ENCODE peak calls at places on chromosomes 3 and 15, in six cellular contexts. M, A, R, D, P and H are unnamed samples.

GRCh38 chr3:169759256-169759655 is 5.6 kb downstream of the TERC start:
- DNase-seq in D (peak), M (no peak), P (no peak), A (no peak), R (no peak), H (no peak)

GRCh38 chr3:189967254-189967865 is 153.3 kb downstream of the P3H2 start:
- DNase-seq in R (peak), M (peak), P (no peak), D (peak), A (peak), H (no peak)

GRCh38 chr15:57655809-57656208 is 50.7 kb upstream of the POLR2M start:
- DNase-seq in A (no peak), D (no peak), P (no peak), M (no peak), R (no peak), H (no peak)

GRCh38 chr3:194540268-194540937 is 53.6 kb upstream of the ATP13A3 start:
- DNase-seq in P (no peak), M (no peak), A (no peak), D (peak), R (no peak), H (no peak)

GRCh38 chr3:153734777-153735551 is 386.2 kb upstream of the ARHGEF26 start:
- DNase-seq in P (no peak), A (no peak), M (no peak), R (no peak), D (peak), H (no peak)

GRCh38 chr15:62519900-62520299 is 354.8 kb upstream of the C2CD4B start:
- DNase-seq in R (no peak), A (no peak), P (no peak), D (no peak), M (no peak), H (no peak)

GRCh38 chr3:143302638-143303171 is 183.1 kb downstream of the CHST2 start:
- DNase-seq in P (no peak), A (peak), M (no peak), R (peak), D (peak), H (no peak)

GRCh38 chr3:161503271-161503670 is 6.7 kb downstream of the OTOL1 start:
- DNase-seq in P (no peak), A (no peak), M (no peak), R (no peak), D (no peak), H (no peak)

GRCh38 chr3:354433-354832 is 157.9 kb downstream of the CHL1 start:
- DNase-seq in P (no peak), D (peak), A (peak), R (peak), M (peak), H (peak)

GRCh38 chr15:67808821-67809220 is 16.5 kb upstream of the SKOR1 start:
- DNase-seq in A (no peak), P (no peak), R (no peak), D (no peak), M (no peak), H (no peak)

GRCh38 chr3:66362541-66362941 is 138.3 kb downstream of the LRIG1 start:
- DNase-seq in D (peak), M (no peak), A (peak), P (no peak), R (peak), H (no peak)

GRCh38 chr15:99181544-99181943 is 67.8 kb downstream of the TTC23 start:
- DNase-seq in P (no peak), R (no peak), A (peak), D (peak), M (no peak), H (no peak)

GRCh38 chr15:77749998-77750540 is 117.4 kb upstream of the LINGO1 start:
- DNase-seq in A (no peak), D (no peak), R (no peak), P (no peak), M (no peak), H (no peak)

GRCh38 chr3:138461246-138461645 is 26.8 kb downstream of the ESYT3 start:
- DNase-seq in A (no peak), P (no peak), M (no peak), R (no peak), D (no peak), H (no peak)

GRCh38 chr3:72597756-72598195 is 250.5 kb downstream of the SHQ1 start:
- DNase-seq in R (no peak), A (peak), P (no peak), D (peak), M (no peak), H (no peak)

GRCh38 chr3:126373682-126374601 is 16.7 kb upstream of the KLF15 start:
- DNase-seq in A (no peak), R (no peak), M (no peak), P (no peak), D (peak), H (no peak)

GRCh38 chr3:88195951-88196434 is 46.2 kb downstream of the C3orf38 start:
- DNase-seq in R (peak), P (no peak), M (no peak), D (peak), A (peak), H (no peak)

GRCh38 chr3:65042675-65043074 is 354.9 kb upstream of the ADAMTS9 start:
- DNase-seq in P (no peak), D (no peak), A (no peak), M (no peak), R (no peak), H (no peak)

GRCh38 chr3:127136706-127137105 is 56.2 kb upstream of the PRR23E start:
- DNase-seq in A (no peak), D (no peak), P (no peak), M (no peak), R (no peak), H (no peak)

GRCh38 chr3:52430416-52430810 is 14.5 kb downstream of the SEMA3G start:
- DNase-seq in A (no peak), P (no peak), M (no peak), D (no peak), R (no peak), H (no peak)

GRCh38 chr15:47983533-47983932 is 137.3 kb upstream of the SLC24A5 start:
- DNase-seq in D (no peak), A (no peak), R (no peak), M (no peak), P (no peak), H (no peak)

GRCh38 chr3:141722076-141722475 is 16.0 kb upstream of the RNF7 start:
- DNase-seq in M (no peak), D (no peak), A (no peak), P (no peak), R (no peak), H (no peak)

GRCh38 chr3:8761866-8762265 is 7.5 kb downstream of the OXTR start:
- DNase-seq in D (no peak), R (no peak), M (no peak), A (no peak), P (no peak), H (no peak)

GRCh38 chr15:40936709-40937666 is 7.8 kb downstream of the DLL4 start:
- DNase-seq in M (no peak), A (peak), P (no peak), D (no peak), R (no peak), H (no peak)

GRCh38 chr3:128266453-128266852 is 113.2 kb downstream of the EEFSEC start:
- DNase-seq in D (peak), P (no peak), M (no peak), A (no peak), R (no peak), H (no peak)

GRCh38 chr3:43699864-43700263 is 9.1 kb downstream of the ABHD5 start:
- DNase-seq in P (no peak), R (no peak), A (peak), M (no peak), D (no peak), H (peak)

GRCh38 chr3:97821413-97821809 is 400 bp upstream of the CRYBG3 start:
- DNase-seq in M (no peak), D (no peak), A (no peak), R (no peak), P (peak), H (peak)

GRCh38 chr3:111594205-111594604 is 941 bp downstream of the ZBED2 start:
- DNase-seq in A (peak), R (peak), D (peak), P (no peak), M (no peak), H (no peak)

GRCh38 chr3:136350132-136350531 is 100.0 kb downstream of the PCCB start:
- DNase-seq in A (no peak), M (no peak), R (peak), P (no peak), D (peak), H (peak)

GRCh38 chr15:97904196-97904572 is 56.3 kb upstream of the ARRDC4 start:
- DNase-seq in R (no peak), D (peak), M (peak), P (peak), A (peak), H (peak)

GRCh38 chr3:23979569-23979968 is 34.5 kb downstream of the NR1D2 start:
- DNase-seq in D (no peak), M (no peak), A (no peak), P (no peak), R (no peak), H (no peak)

GRCh38 chr15:83248151-83248851 is 36.2 kb downstream of the BNC1 start:
- DNase-seq in P (no peak), A (peak), R (peak), D (peak), M (peak), H (no peak)

GRCh38 chr15:90677807-90678790 is 39.0 kb upstream of the BLM start:
- DNase-seq in R (no peak), D (no peak), A (no peak), M (no peak), P (no peak), H (peak)

GRCh38 chr15:71691700-71692417 is 118.5 kb upstream of the NR2E3 start:
- DNase-seq in P (no peak), D (peak), A (peak), R (peak), M (no peak), H (no peak)

GRCh38 chr15:72231066-72231846 is at the start of gene PKM:
- DNase-seq in A (peak), D (peak), R (peak), P (peak), M (peak), H (peak)

GRCh38 chr3:45795882-45796765 is at the start of gene SLC6A20:
- DNase-seq in D (no peak), R (no peak), M (peak), A (peak), P (peak), H (peak)

DNA sequence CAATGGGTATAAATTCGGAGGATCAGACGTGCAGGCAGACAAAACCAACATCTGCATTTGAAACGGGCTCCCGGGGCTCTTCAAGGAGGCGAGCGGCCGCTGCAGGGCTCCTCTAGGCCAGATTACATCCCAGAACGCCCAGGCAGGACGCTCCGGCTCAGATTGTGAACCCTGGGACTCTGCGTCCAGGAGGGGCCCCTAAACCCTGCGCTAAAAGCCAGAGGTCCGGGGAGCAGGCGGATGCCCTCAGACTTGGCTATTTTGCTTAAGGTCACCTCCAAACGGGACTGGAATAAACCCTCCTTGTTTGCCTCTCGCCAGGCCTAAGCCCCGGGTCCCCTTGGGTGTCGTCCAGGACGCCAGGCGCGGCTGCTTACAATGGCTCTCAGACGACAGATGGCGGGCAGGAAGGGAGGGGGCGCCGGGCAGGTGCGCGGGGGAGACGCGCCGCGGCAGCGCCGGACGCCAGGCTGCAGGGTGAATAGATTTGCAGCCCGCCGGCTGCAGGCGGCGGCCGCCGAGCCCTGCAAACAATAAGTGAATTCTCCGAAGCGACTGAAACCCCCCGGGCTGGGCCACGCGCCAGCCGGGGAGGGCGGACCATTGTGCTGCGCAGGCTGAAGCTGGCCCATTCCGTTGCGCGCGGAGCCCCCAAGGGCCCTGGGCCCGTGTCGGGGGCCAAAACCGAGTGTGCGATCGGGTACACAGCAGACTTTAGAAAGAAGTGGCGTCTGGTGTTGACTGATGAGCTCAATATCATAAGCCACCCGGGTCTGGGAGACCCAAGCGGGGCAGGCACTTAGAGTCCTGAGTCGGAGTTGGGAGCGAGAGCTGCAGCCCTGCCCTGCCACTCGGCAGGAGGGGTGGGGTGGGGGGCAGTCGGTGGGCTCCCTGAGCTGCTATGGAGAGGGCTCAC is 32.3 kb upstream of the AMOTL2 start:
- DNase-seq in P (peak), M (peak), A (peak), R (no peak), D (peak), H (peak)
- H3K27ac ChIP-seq in P (no peak), M (no peak), A (peak), R (no peak), D (no peak), H (no peak)

GRCh38 chr15:84915011-84915958 is 30.8 kb downstream of the SLC28A1 start:
- DNase-seq in M (no peak), D (peak), A (peak), P (peak), R (no peak), H (peak)

GRCh38 chr15:84921121-84921520 is 36.7 kb downstream of the SLC28A1 start:
- DNase-seq in P (no peak), A (no peak), D (no peak), M (no peak), R (no peak), H (no peak)

GRCh38 chr15:84914351-84914750 is 29.9 kb downstream of the SLC28A1 start:
- DNase-seq in A (no peak), P (no peak), M (no peak), R (no peak), D (no peak), H (no peak)

GRCh38 chr15:84917452-84917851 is 33.0 kb downstream of the SLC28A1 start:
- DNase-seq in A (no peak), R (no peak), M (no peak), P (no peak), D (no peak), H (no peak)

DNA sequence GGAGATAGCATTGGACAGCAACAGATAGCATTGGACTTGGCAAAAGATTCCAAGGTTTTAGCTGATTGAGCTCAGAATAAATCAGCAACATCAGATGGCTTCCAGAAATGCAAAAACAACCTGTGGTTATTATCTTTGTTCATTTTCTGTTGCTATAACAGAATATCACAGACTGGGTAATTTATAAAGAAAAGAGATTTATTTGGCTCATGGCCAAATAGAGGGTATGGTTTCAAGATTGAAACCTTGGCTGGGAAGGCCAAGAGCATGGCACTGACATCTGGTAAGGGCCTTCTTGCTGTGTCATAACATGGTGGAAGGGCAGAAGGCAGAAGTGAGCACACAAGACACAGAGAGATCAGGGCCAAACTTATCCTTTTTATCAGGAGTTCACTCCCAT is 34.8 kb downstream of the SLC28A1 start:
- DNase-seq in R (no peak), A (no peak), M (no peak), P (no peak), D (no peak), H (no peak)
- H3K27ac ChIP-seq in R (no peak), A (no peak), M (no peak), P (no peak), D (no peak), H (no peak)

DNA sequence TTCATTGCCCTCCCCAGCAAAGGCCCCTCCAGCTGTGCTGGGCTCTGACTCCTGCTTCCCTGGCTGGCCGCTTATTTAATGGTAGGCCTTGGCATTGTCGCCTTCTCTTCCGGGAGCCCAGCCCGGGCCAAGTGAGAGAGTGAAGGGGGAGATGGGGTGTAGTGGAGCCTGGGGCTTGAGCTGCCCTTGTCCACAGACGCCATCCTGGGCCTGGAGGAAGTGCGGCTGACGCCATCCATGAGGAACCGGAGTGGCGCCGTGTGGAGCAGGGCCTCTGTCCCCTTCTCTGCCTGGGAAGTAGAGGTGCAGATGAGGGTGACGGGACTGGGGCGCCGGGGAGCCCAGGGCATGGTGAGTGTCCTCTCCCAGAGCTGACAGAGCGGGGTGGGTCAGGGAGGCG is 3.3 kb downstream of the LMAN1L start:
- DNase-seq in D (no peak), R (no peak), P (no peak), A (no peak), M (no peak), H (no peak)
- H3K27ac ChIP-seq in D (no peak), R (peak), P (no peak), A (no peak), M (no peak), H (peak)

GRCh38 chr15:63601727-63602185 is 4.6 kb downstream of the FBXL22 start:
- DNase-seq in M (no peak), R (no peak), D (no peak), P (peak), A (no peak), H (peak)
- H3K27ac ChIP-seq in M (no peak), R (no peak), D (no peak), P (peak), A (no peak), H (peak)

GRCh38 chr3:149367021-149367840 is 10.2 kb downstream of the TM4SF1 start:
- DNase-seq in P (no peak), A (peak), R (no peak), M (no peak), D (peak), H (peak)
- H3K27ac ChIP-seq in P (peak), A (no peak), R (no peak), M (no peak), D (no peak), H (peak)

DNA sequence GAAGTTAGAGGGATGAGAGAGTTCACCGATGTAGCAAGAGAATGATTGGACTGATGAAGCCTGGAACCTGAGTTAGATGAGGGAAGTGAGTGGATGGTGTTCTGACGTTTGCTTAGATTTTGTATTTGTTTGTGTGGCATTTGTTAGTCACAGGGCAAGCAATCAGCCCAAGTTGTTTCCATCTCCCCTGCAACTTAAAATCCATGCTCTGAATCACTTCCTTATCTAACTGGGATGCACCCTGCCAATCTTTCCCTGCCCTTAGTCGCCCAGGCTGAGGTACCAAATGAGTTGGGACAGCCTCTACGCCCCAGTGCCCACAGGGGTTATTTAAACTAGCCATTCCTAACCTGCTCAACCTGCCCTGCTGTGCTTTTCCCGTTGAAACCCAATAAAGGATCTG is 12.6 kb downstream of the PAQR5 start:
- DNase-seq in D (no peak), R (no peak), P (no peak), M (no peak), A (no peak), H (no peak)
- H3K27ac ChIP-seq in D (no peak), R (no peak), P (no peak), M (no peak), A (no peak), H (no peak)

DNA sequence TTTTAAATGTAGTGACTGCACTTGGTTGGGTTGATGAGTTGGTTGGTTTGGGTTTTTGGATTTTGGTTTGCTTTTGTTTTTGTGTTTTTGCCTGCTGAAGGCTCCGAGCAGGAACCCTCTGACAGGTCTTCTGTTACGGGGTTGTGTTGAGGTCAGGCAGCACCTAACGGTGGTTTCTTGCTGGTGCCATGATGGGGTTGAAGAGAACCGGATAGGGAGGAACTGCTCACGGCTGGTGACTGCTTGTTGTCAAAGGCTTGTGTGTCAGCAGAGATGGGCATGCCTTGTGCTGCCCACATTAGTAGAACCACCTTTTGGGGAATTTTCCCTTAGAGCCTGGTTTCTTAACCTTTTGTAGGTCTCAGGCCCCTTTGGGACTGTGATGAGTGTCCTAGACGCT is 42.0 kb downstream of the SLC6A6 start:
- DNase-seq in R (no peak), P (no peak), M (no peak), A (no peak), D (no peak), H (no peak)
- H3K27ac ChIP-seq in R (no peak), P (no peak), M (no peak), A (no peak), D (no peak), H (no peak)